ENCODE peak calls at places on chromosome 3, in four cellular contexts. D is NCI-H748 treated with DMSO at 0.1 percent for 48 hours, Y is GM12878, K is adrenal gland. J is an unnamed sample.

GRCh38 chr3:14007006-14007405 is 117.7 kb downstream of the CHCHD4 start:
- DNase-seq in D (no peak), K (no peak), Y (no peak), J (no peak)

GRCh38 chr3:197380786-197381185 is 82.4 kb upstream of the DLG1 start:
- DNase-seq in K (no peak), Y (no peak), D (no peak), J (no peak)

GRCh38 chr3:149969945-149970715 is 565 bp downstream of the PFN2 start:
- DNase-seq in D (peak; percentile 46), K (peak; percentile 81), Y (peak; percentile 39), J (peak; percentile 84)

GRCh38 chr3:11312139-11312538 is 39.9 kb downstream of the ATG7 start:
- DNase-seq in Y (no peak), K (no peak), D (no peak), J (no peak)

GRCh38 chr3:101903426-101903825 is 54.1 kb downstream of the NFKBIZ start:
- DNase-seq in Y (no peak), K (no peak), D (no peak), J (no peak)

GRCh38 chr3:126857928-126858327 is 125.0 kb upstream of the PLXNA1 start:
- DNase-seq in Y (no peak), K (no peak), D (no peak), J (no peak)

GRCh38 chr3:177150970-177151627 is 46.2 kb downstream of the TBL1XR1 start:
- DNase-seq in K (peak; percentile 19), D (no peak), Y (peak; percentile 48), J (no peak)

GRCh38 chr3:182567666-182568065 is 225.6 kb upstream of the ATP11B start:
- DNase-seq in D (no peak), Y (no peak), K (no peak), J (no peak)

GRCh38 chr3:177527182-177527581 is 329.9 kb upstream of the TBL1XR1 start:
- DNase-seq in D (no peak), Y (no peak), K (no peak), J (no peak)

GRCh38 chr3:189001559-189001958 is 170.2 kb upstream of the TPRG1 start:
- DNase-seq in Y (no peak), D (no peak), K (no peak), J (no peak)

GRCh38 chr3:53069422-53070068 is 23.7 kb upstream of the SFMBT1 start:
- DNase-seq in Y (no peak), K (no peak), D (no peak), J (no peak)

GRCh38 chr3:15647629-15648167 is 46.2 kb downstream of the BTD start:
- DNase-seq in Y (peak; percentile 94), D (no peak), K (peak; percentile 11), J (no peak)

GRCh38 chr3:184196536-184196935 is 10.5 kb downstream of the ABCF3 start:
- DNase-seq in Y (no peak), K (peak; percentile 82), D (no peak), J (no peak)

GRCh38 chr3:166257715-166258114 is 420.5 kb upstream of the BCHE start:
- DNase-seq in Y (no peak), K (no peak), D (no peak), J (no peak)

GRCh38 chr3:30017882-30018281 is 588.5 kb upstream of the TGFBR2 start:
- DNase-seq in D (no peak), Y (no peak), K (no peak), J (no peak)

GRCh38 chr3:58274027-58274614 is 31.9 kb upstream of the RPP14 start:
- DNase-seq in K (no peak), D (no peak), Y (no peak), J (no peak)

GRCh38 chr3:78238811-78239210 is 1198.9 kb downstream of the ROBO2 start:
- DNase-seq in D (no peak), K (no peak), Y (no peak), J (no peak)

J was measured in ovary.